ENCODE peak calls at places on chromosomes 12 and 14, in six cellular contexts. T, E, G, C, R and I are unnamed samples.

GRCh38 chr12:26642361-26642760 is 190.6 kb downstream of the ITPR2 start:
- DNase-seq in T (no peak), E (no peak), G (no peak), C (peak; percentile 55), R (no peak), I (no peak)

GRCh38 chr12:71085575-71085974 is 72.2 kb downstream of the TSPAN8 start:
- DNase-seq in T (no peak), E (no peak), G (no peak), C (no peak), R (no peak), I (no peak)

GRCh38 chr12:49925433-49926194 is 21.9 kb upstream of the FAIM2 start:
- DNase-seq in T (no peak), E (no peak), G (no peak), C (no peak), R (no peak), I (no peak)

GRCh38 chr12:20722142-20722541 is 27.0 kb downstream of the SLCO1C1 start:
- DNase-seq in T (no peak), E (no peak), G (no peak), C (no peak), R (no peak), I (no peak)

GRCh38 chr12:32397703-32398102 is 1.7 kb upstream of the FGD4 start:
- DNase-seq in T (no peak), E (no peak), G (no peak), C (no peak), R (no peak), I (no peak)

GRCh38 chr12:85356596-85357385 is 76.8 kb downstream of the ALX1 start:
- DNase-seq in T (peak; percentile 24), E (no peak), G (no peak), C (no peak), R (no peak), I (no peak)

GRCh38 chr12:2244013-2244861 is 191.4 kb downstream of the CACNA1C start:
- DNase-seq in T (no peak), E (peak; percentile 52), G (no peak), C (peak; percentile 68), R (peak; percentile 97), I (no peak)

GRCh38 chr12:95202691-95203476 is 14.4 kb downstream of the FGD6 start:
- DNase-seq in T (no peak), E (no peak), G (no peak), C (peak; percentile 34), R (no peak), I (no peak)

GRCh38 chr14:70707138-70708038 is 65.7 kb downstream of the TTC9 start:
- DNase-seq in T (peak; percentile 83), E (no peak), G (no peak), C (peak; percentile 91), R (peak; percentile 84), I (no peak)

GRCh38 chr12:64181504-64182291 is 40.4 kb downstream of the KICS2 start:
- DNase-seq in T (peak; percentile 95), E (peak; percentile 50), G (no peak), C (peak; percentile 99), R (peak; percentile 99), I (peak; percentile 76)

GRCh38 chr12:101992091-101992490 is 69.7 kb downstream of the WASHC3 start:
- DNase-seq in T (no peak), E (no peak), G (no peak), C (no peak), R (no peak), I (no peak)

GRCh38 chr12:105409881-105410471 is 79.5 kb downstream of the C12orf75 start:
- DNase-seq in T (no peak), E (peak; percentile 72), G (no peak), C (peak; percentile 46), R (peak; percentile 36), I (no peak)

GRCh38 chr14:35335388-35336092 is 43.4 kb downstream of the PSMA6 start:
- DNase-seq in T (no peak), E (peak; percentile 48), G (no peak), C (peak; percentile 25), R (no peak), I (no peak)

GRCh38 chr14:24416254-24416931 is 13.1 kb downstream of the CBLN3 start:
- DNase-seq in T (no peak), E (no peak), G (no peak), C (no peak), R (no peak), I (no peak)

GRCh38 chr14:103528158-103528511 is 861 bp upstream of the TRMT61A start:
- DNase-seq in T (no peak), E (no peak), G (no peak), C (no peak), R (no peak), I (no peak)

GRCh38 chr12:65623507-65623906 is 200.8 kb upstream of the HMGA2 start:
- DNase-seq in T (no peak), E (no peak), G (no peak), C (no peak), R (no peak), I (no peak)

GRCh38 chr12:47393403-47393790 is 312.4 kb downstream of the RPAP3 start:
- DNase-seq in T (no peak), E (no peak), G (no peak), C (no peak), R (no peak), I (no peak)

GRCh38 chr14:101031186-101031585 is 127.7 kb upstream of the RTL1 start:
- DNase-seq in T (no peak), E (no peak), G (no peak), C (peak; percentile 9), R (no peak), I (no peak)

GRCh38 chr14:73753043-73753886 is 39.1 kb upstream of the PNMA1 start:
- DNase-seq in T (no peak), E (no peak), G (no peak), C (peak; percentile 45), R (no peak), I (peak; percentile 97)

GRCh38 chr12:103513875-103514274 is 18.1 kb upstream of the C12orf42 start:
- DNase-seq in T (no peak), E (no peak), G (no peak), C (no peak), R (no peak), I (no peak)

GRCh38 chr14:74551903-74552371 is 58.4 kb downstream of the ISCA2 start:
- DNase-seq in T (no peak), E (peak; percentile 59), G (no peak), C (no peak), R (no peak), I (no peak)

GRCh38 chr12:88006351-88006750 is 22.9 kb downstream of the C12orf50 start:
- DNase-seq in T (no peak), E (no peak), G (no peak), C (no peak), R (no peak), I (no peak)

GRCh38 chr12:122841544-122842321 is 6.5 kb downstream of the HIP1R start:
- DNase-seq in T (no peak), E (no peak), G (no peak), C (no peak), R (peak; percentile 65), I (no peak)

GRCh38 chr12:99911076-99911475 is 73.7 kb downstream of the ANKS1B start:
- DNase-seq in T (no peak), E (peak; percentile 16), G (no peak), C (peak; percentile 91), R (peak; percentile 94), I (no peak)

GRCh38 chr14:76887196-76887595 is 61.0 kb downstream of the LRRC74A start:
- DNase-seq in T (no peak), E (peak; percentile 44), G (no peak), C (no peak), R (no peak), I (no peak)